ENCODE peak calls at places on chromosomes 12 and 14, in six cellular contexts. P, Y, L, T, C and W are unnamed samples.

GRCh38 chr12:93163260-93164036 is 214.3 kb upstream of the NUDT4 start:
- DNase-seq in P (no peak), Y (no peak), L (no peak), T (no peak), C (no peak), W (no peak)

GRCh38 chr12:122871851-122872785 is 23.8 kb downstream of the VPS37B start:
- DNase-seq in P (no peak), Y (no peak), L (peak), T (no peak), C (no peak), W (no peak)

GRCh38 chr12:22287776-22288621 is 46.5 kb downstream of the ST8SIA1 start:
- DNase-seq in P (no peak), Y (no peak), L (peak), T (no peak), C (no peak), W (no peak)

GRCh38 chr12:101698782-101699347 is 1.4 kb downstream of the CHPT1 start:
- DNase-seq in P (no peak), Y (no peak), L (peak), T (no peak), C (no peak), W (no peak)

GRCh38 chr12:67222302-67222701 is 46.9 kb upstream of the CAND1 start:
- DNase-seq in P (no peak), Y (no peak), L (peak), T (no peak), C (no peak), W (no peak)

GRCh38 chr12:94041833-94042232 is 106.5 kb upstream of the PLXNC1 start:
- DNase-seq in P (no peak), Y (no peak), L (no peak), T (no peak), C (no peak), W (no peak)

GRCh38 chr12:94589591-94590001 is 60.8 kb downstream of the TMCC3 start:
- DNase-seq in P (no peak), Y (no peak), L (no peak), T (no peak), C (no peak), W (no peak)

GRCh38 chr14:20811994-20812393 is 9.3 kb upstream of the RNASE1 start:
- DNase-seq in P (no peak), Y (no peak), L (no peak), T (no peak), C (no peak), W (no peak)

GRCh38 chr12:3218846-3219632 is 141.9 kb downstream of the TSPAN9 start:
- DNase-seq in P (no peak), Y (no peak), L (no peak), T (no peak), C (no peak), W (no peak)

GRCh38 chr14:89143595-89143994 is 273.4 kb downstream of the FOXN3 start:
- DNase-seq in P (no peak), Y (no peak), L (no peak), T (no peak), C (no peak), W (no peak)

GRCh38 chr14:38310420-38310995 is 54.6 kb upstream of the CLEC14A start:
- DNase-seq in P (no peak), Y (no peak), L (no peak), T (no peak), C (no peak), W (no peak)